ENCODE peak calls at places on chromosomes 6 and 20, in four cellular contexts. One of them, this sample, is unnamed.

GRCh38 chr6:129501401-129502051 is 208.5 kb downstream of the ARHGAP18 start:
- DNase-seq in WTC11: no peak
- DNase-seq in HepG2: peak; percentile 79
- DNase-seq in A549: peak; percentile 41
- DNase-seq in this sample: peak; percentile 67

GRCh38 chr6:96913621-96914020 is 10.9 kb upstream of the KLHL32 start:
- DNase-seq in WTC11: no peak
- DNase-seq in HepG2: no peak
- DNase-seq in A549: no peak
- DNase-seq in this sample: no peak

GRCh38 chr6:3281669-3282460 is 23.1 kb downstream of the PSMG4 start:
- DNase-seq in HepG2: no peak
- DNase-seq in A549: peak; percentile 47
- DNase-seq in WTC11: peak; percentile 16
- DNase-seq in this sample: no peak

GRCh38 chr20:37737806-37738442 is 44.1 kb downstream of the CTNNBL1 start:
- DNase-seq in HepG2: no peak
- DNase-seq in A549: no peak
- DNase-seq in WTC11: no peak
- DNase-seq in this sample: no peak

GRCh38 chr20:31593221-31594001 is 11.7 kb upstream of the ID1 start:
- DNase-seq in WTC11: no peak
- DNase-seq in HepG2: peak; percentile 95
- DNase-seq in A549: peak; percentile 100
- DNase-seq in this sample: peak; percentile 54

GRCh38 chr6:80543151-80543550 is 436.7 kb downstream of the BCKDHB start:
- DNase-seq in WTC11: no peak
- DNase-seq in HepG2: no peak
- DNase-seq in A549: no peak
- DNase-seq in this sample: no peak

GRCh38 chr6:57017069-57017468 is 29.4 kb upstream of the KIAA1586 start:
- DNase-seq in WTC11: no peak
- DNase-seq in A549: no peak
- DNase-seq in HepG2: no peak
- DNase-seq in this sample: no peak

GRCh38 chr20:56249244-56249955 is 868 bp downstream of the MC3R start:
- DNase-seq in A549: peak; percentile 37
- DNase-seq in WTC11: peak; percentile 17
- DNase-seq in HepG2: peak; percentile 49
- DNase-seq in this sample: peak; percentile 49

GRCh38 chr20:1373614-1374013 is 19.2 kb downstream of the FKBP1A start:
- DNase-seq in HepG2: no peak
- DNase-seq in A549: no peak
- DNase-seq in WTC11: no peak
- DNase-seq in this sample: no peak

GRCh38 chr6:92231220-92231701 is 1188.1 kb downstream of the EPHA7 start:
- DNase-seq in WTC11: no peak
- DNase-seq in A549: no peak
- DNase-seq in HepG2: no peak
- DNase-seq in this sample: no peak

GRCh38 chr6:22828179-22829062 is 259.1 kb downstream of the HDGFL1 start:
- DNase-seq in WTC11: peak; percentile 47
- DNase-seq in A549: peak; percentile 89
- DNase-seq in HepG2: peak; percentile 39
- DNase-seq in this sample: no peak

GRCh38 chr6:6683964-6684363 is 95.4 kb downstream of the LY86 start:
- DNase-seq in WTC11: no peak
- DNase-seq in HepG2: peak; percentile 77
- DNase-seq in A549: no peak
- DNase-seq in this sample: no peak

GRCh38 chr20:10549511-10549910 is 114.4 kb downstream of the SLX4IP start:
- DNase-seq in WTC11: no peak
- DNase-seq in HepG2: no peak
- DNase-seq in A549: no peak
- DNase-seq in this sample: no peak

GRCh38 chr6:154457046-154457713 is 53.3 kb downstream of the CNKSR3 start:
- DNase-seq in A549: no peak
- DNase-seq in HepG2: no peak
- DNase-seq in WTC11: no peak
- DNase-seq in this sample: no peak

GRCh38 chr6:130933712-130934200 is 106.5 kb downstream of the SMLR1 start:
- DNase-seq in A549: peak; percentile 40
- DNase-seq in HepG2: peak; percentile 98
- DNase-seq in WTC11: no peak
- DNase-seq in this sample: no peak

GRCh38 chr6:116385462-116385807 is 14.7 kb downstream of the DSE start:
- DNase-seq in HepG2: no peak
- DNase-seq in WTC11: no peak
- DNase-seq in A549: no peak
- DNase-seq in this sample: no peak

GRCh38 chr20:10653593-10654288 is 20.1 kb downstream of the JAG1 start:
- DNase-seq in HepG2: no peak
- DNase-seq in A549: no peak
- DNase-seq in WTC11: no peak
- DNase-seq in this sample: no peak

GRCh38 chr20:50346372-50347347 is 156.0 kb downstream of the CEBPB start:
- DNase-seq in A549: peak; percentile 55
- DNase-seq in HepG2: no peak
- DNase-seq in WTC11: no peak
- DNase-seq in this sample: no peak

GRCh38 chr6:48567016-48567415 is 456.0 kb upstream of the PTCHD4 start:
- DNase-seq in A549: no peak
- DNase-seq in WTC11: no peak
- DNase-seq in HepG2: no peak
- DNase-seq in this sample: no peak

DNA sequence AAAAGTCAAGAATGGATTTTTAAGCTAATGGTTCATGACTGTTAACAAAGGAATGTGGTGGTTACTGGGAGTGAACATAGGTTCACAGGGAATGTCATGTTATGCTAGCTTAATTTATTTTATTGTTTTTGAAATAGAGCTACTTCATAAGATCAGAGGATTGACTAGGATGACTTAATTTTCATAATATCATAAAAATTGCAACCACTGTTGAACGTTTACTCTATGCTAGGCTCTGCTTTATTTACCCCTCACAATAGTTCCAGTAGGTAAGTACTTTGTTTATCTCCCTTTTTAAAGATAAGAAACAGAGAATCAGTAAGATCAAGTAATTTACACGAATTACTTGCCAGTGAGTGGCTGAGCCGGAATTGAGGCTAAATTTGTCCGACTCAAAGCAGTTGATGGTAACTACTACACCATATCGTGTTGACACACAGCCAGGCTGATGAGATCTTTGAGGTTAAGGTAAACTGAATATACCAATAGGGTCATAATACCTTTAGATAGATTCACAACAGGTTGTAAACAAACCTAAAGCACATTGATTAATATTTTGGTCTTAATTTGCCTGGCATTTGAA is 194.6 kb upstream of the CITED2 start:
- DNase-seq in HepG2: no peak
- DNase-seq in A549: no peak
- DNase-seq in WTC11: no peak
- DNase-seq in this sample: no peak
- TF ChIP-seq HMGXB4 in HepG2: no peak
- TF ChIP-seq HMGXB4 in A549: no peak
- TF ChIP-seq HMGXB4 in WTC11: no peak
- TF ChIP-seq HMGXB4 in this sample: no peak

DNA sequence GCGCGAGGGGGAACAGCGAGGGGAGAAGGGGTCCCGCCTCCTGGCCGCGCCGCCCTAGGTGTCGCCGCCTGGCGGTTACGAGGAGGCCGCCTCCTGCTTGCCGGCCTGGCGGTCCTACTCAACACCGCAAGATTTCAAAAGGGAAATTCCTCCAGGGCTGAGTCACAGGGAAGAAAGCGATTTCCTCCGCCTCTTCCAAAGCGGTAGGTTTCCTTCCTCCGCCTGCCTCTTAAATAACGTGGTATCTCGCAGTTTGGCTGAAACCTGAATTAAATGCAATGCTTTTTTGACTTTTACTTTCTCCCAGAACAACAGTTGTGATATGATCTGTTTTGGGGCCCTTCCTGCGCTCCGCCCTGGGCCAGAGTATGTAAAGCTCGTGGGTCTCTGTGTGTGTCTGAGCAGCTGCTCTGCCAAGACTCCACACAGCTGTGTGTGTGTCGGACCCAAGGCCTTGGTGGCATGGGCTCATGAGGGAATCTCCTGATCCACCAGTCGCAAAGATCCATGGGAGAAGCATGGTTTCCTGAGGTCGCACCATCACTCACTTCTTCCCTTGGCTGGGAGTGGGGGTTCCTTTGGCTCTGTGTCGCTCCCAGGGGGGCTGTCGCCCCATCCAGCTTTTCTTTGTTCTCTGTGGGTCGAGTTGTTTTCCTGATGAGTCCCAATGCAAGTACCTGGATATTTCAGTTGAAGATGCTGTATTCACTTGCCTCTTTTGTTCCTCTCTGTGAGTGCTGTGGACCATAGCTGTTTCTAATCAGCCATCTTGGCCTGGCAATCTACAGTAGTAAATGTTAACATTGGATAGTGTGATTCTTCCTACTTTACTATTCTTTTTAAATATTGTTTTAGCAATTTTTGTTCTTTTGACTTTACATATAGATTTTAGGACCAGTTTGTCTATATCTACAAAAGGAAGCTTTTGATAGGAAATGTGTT is 31.6 kb upstream of the NOTCH4 start:
- DNase-seq in A549: peak; percentile 82
- DNase-seq in WTC11: peak; percentile 75
- DNase-seq in HepG2: peak; percentile 48
- DNase-seq in this sample: peak; percentile 84
- TF ChIP-seq HMGXB4 in A549: no peak
- TF ChIP-seq HMGXB4 in WTC11: peak; percentile 58
- TF ChIP-seq HMGXB4 in HepG2: no peak
- TF ChIP-seq HMGXB4 in this sample: no peak

GRCh38 chr6:149212892-149213786 is 104.4 kb upstream of the TAB2 start:
- DNase-seq in HepG2: no peak
- DNase-seq in A549: no peak
- DNase-seq in WTC11: no peak
- DNase-seq in this sample: no peak
- TF ChIP-seq HMGXB4 in HepG2: no peak
- TF ChIP-seq HMGXB4 in A549: no peak
- TF ChIP-seq HMGXB4 in WTC11: no peak
- TF ChIP-seq HMGXB4 in this sample: no peak

GRCh38 chr6:134519456-134519855 is 201.5 kb upstream of the SGK1 start:
- DNase-seq in A549: no peak
- DNase-seq in HepG2: no peak
- DNase-seq in WTC11: no peak
- DNase-seq in this sample: no peak
- TF ChIP-seq HMGXB4 in A549: no peak
- TF ChIP-seq HMGXB4 in HepG2: no peak
- TF ChIP-seq HMGXB4 in WTC11: no peak
- TF ChIP-seq HMGXB4 in this sample: no peak

This sample was measured in K562.